ENCODE peak calls at places on chromosomes 11 and 22, in four cellular contexts. J is K562, F is endothelial cell of umbilical vein, N is GM12878. O is an unnamed sample.

GRCh38 chr22:20946080-20946986 is 20.7 kb upstream of the AIFM3 start:
- DNase-seq in N (no peak), F (peak; percentile 66), J (no peak), O (peak; percentile 34)

GRCh38 chr22:43481528-43482309 is 69.9 kb downstream of the MPPED1 start:
- DNase-seq in N (no peak), J (peak; percentile 9), F (no peak), O (no peak)

GRCh38 chr22:39254789-39255298 is 10.1 kb upstream of the PDGFB start:
- DNase-seq in J (no peak), F (peak; percentile 84), N (peak; percentile 41), O (peak; percentile 79)

GRCh38 chr22:32389685-32390084 is 22.4 kb downstream of the RTCB start:
- DNase-seq in J (no peak), N (no peak), F (peak; percentile 19), O (peak; percentile 11)

GRCh38 chr11:107561688-107562087 is 3.8 kb downstream of the ALKBH8 start:
- DNase-seq in F (peak; percentile 13), N (no peak), J (no peak), O (peak; percentile 34)

GRCh38 chr22:32695451-32695891 is 106.0 kb upstream of the TIMP3 start:
- DNase-seq in J (no peak), N (no peak), F (no peak), O (peak; percentile 95)

GRCh38 chr11:44286268-44286880 is 23.6 kb downstream of the ALX4 start:
- DNase-seq in N (peak; percentile 2), F (peak; percentile 41), J (peak; percentile 85), O (peak; percentile 44)

GRCh38 chr11:15716550-15716949 is 601.8 kb downstream of the INSC start:
- DNase-seq in F (no peak), J (no peak), N (no peak), O (peak; percentile 89)

GRCh38 chr11:7251836-7252682 is at the start of gene SYT9:
- DNase-seq in N (no peak), F (peak; percentile 42), J (peak; percentile 16), O (no peak)

GRCh38 chr11:76639621-76640020 is 30.9 kb downstream of the LRRC32 start:
- DNase-seq in F (no peak), J (no peak), N (no peak), O (no peak)

GRCh38 chr11:63871962-63872832 is 33.3 kb downstream of the MARK2 start:
- DNase-seq in J (peak; percentile 85), N (peak; percentile 77), F (peak; percentile 81), O (peak; percentile 93)

GRCh38 chr22:46684706-46685105 is 53.3 kb downstream of the CERK start:
- DNase-seq in F (no peak), N (peak; percentile 40), J (no peak), O (no peak)

GRCh38 chr11:96122601-96123044 is 198.7 kb upstream of the MTMR2 start:
- DNase-seq in N (no peak), F (no peak), J (no peak), O (peak; percentile 35)

GRCh38 chr11:79263001-79263400 is 177.8 kb downstream of the TENM4 start:
- DNase-seq in J (no peak), N (no peak), F (no peak), O (peak; percentile 49)

GRCh38 chr11:82791779-82792178 is 58.1 kb upstream of the FAM181B start:
- DNase-seq in F (no peak), J (peak; percentile 77), N (no peak), O (no peak)

GRCh38 chr11:71563401-71563800 is 2.0 kb upstream of the KRTAP5-10 start:
- DNase-seq in J (peak; percentile 41), N (no peak), F (peak; percentile 48), O (peak; percentile 62)

GRCh38 chr11:94473177-94473799 is 20.4 kb downstream of the MRE11 start:
- DNase-seq in J (no peak), F (no peak), N (peak; percentile 88), O (peak; percentile 10)

GRCh38 chr11:117734596-117734995 is 62.4 kb downstream of the DSCAML1 start:
- DNase-seq in J (no peak), N (no peak), F (no peak), O (no peak)

GRCh38 chr22:37778370-37779009 is 29.2 kb upstream of the GCAT start:
- DNase-seq in F (no peak), J (no peak), N (no peak), O (no peak)

GRCh38 chr11:68798221-68798813 is 43.4 kb downstream of the CPT1A start:
- DNase-seq in F (peak; percentile 10), N (no peak), J (peak; percentile 59), O (no peak)

GRCh38 chr11:30128269-30128932 is 102.4 kb upstream of the FSHB start:
- DNase-seq in N (no peak), F (peak; percentile 31), J (peak; percentile 18), O (peak; percentile 60)

GRCh38 chr11:130023204-130023603 is 20.6 kb upstream of the PRDM10 start:
- DNase-seq in F (peak; percentile 56), J (no peak), N (peak; percentile 88), O (peak; percentile 48)

GRCh38 chr11:10485646-10486045 is 30.6 kb downstream of the AMPD3 start:
- DNase-seq in J (no peak), F (no peak), N (no peak), O (no peak)

GRCh38 chr11:8260202-8260996 is 3.3 kb downstream of the LMO1 start:
- DNase-seq in N (no peak), F (no peak), J (no peak), O (no peak)
- TF ChIP-seq FOS in N (no peak), F (no peak), J (no peak), O (no peak)

DNA sequence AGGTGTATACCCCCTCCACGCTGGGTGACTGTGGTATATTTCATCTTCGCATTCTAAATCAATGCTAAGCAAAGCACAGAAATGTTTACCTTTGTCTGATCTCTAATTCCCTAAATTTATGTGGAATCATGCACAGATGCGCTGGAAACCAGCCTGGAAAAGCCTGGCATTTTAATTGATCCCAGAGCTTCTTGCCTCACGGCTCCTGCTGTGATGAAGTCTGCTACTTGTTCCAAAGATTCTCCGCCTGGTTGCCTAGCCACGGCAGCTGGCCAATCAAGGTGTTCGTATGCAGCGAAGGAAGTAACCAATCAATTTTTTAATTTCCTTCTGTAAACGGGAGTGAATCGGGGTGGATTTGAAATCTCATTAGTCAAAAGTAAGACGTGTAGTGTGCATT is 133.8 kb downstream of the FANCF start:
- DNase-seq in N (no peak), F (no peak), J (no peak), O (peak; percentile 4)
- TF ChIP-seq FOS in N (no peak), F (no peak), J (no peak), O (no peak)

GRCh38 chr22:19687561-19688300 is 26.6 kb upstream of the SEPTIN5 start:
- DNase-seq in N (no peak), J (peak; percentile 60), F (no peak), O (no peak)
- TF ChIP-seq FOS in N (no peak), J (no peak), F (no peak), O (no peak)

GRCh38 chr11:12121011-12121410 is 10.6 kb downstream of the MICAL2 start:
- DNase-seq in F (no peak), J (no peak), N (no peak), O (no peak)
- TF ChIP-seq FOS in F (no peak), J (no peak), N (no peak), O (no peak)

O was measured in IMR-90.